ENCODE peak calls at places on chromosome 4, in five cellular contexts. Z is tibial artery, W is PC-3, A is fibroblast of mammary gland, U is cardiac fibroblast. X is an unnamed sample.

GRCh38 chr4:102601586-102602227 is 100.5 kb downstream of the NFKB1 start:
- DNase-seq in Z (no peak), W (peak), A (no peak), U (no peak), X (no peak)

GRCh38 chr4:152674359-152674758 is 5.4 kb downstream of the TMEM154 start:
- DNase-seq in Z (no peak), W (no peak), A (no peak), U (no peak), X (no peak)

GRCh38 chr4:76214269-76214628 is 625 bp upstream of the SCARB2 start:
- DNase-seq in Z (no peak), W (peak), A (no peak), U (no peak), X (no peak)

GRCh38 chr4:38319456-38320348 is 344.3 kb upstream of the KLF3 start:
- DNase-seq in Z (peak), W (peak), A (peak), U (peak), X (peak)

GRCh38 chr4:55742655-55743191 is 76.9 kb upstream of the EXOC1L start:
- DNase-seq in Z (no peak), W (peak), A (peak), U (peak), X (no peak)

GRCh38 chr4:4693258-4693657 is 151.4 kb upstream of the STX18 start:
- DNase-seq in Z (no peak), W (no peak), A (peak), U (peak), X (peak)

GRCh38 chr4:37970702-37971101 is 10.5 kb downstream of the PTTG2 start:
- DNase-seq in Z (peak), W (peak), A (peak), U (peak), X (peak)

GRCh38 chr4:2673157-2673556 is 83.0 kb downstream of the TNIP2 start:
- DNase-seq in Z (no peak), W (peak), A (peak), U (no peak), X (peak)

GRCh38 chr4:60443796-60444195 is 756.3 kb upstream of the ADGRL3 start:
- DNase-seq in Z (no peak), W (no peak), A (no peak), U (no peak), X (no peak)

GRCh38 chr4:93529692-93530091 is 298.9 kb upstream of the ATOH1 start:
- DNase-seq in Z (no peak), W (no peak), A (no peak), U (no peak), X (no peak)

GRCh38 chr4:109462802-109463201 is 29.2 kb downstream of the SEC24B start:
- DNase-seq in Z (no peak), W (no peak), A (peak), U (peak), X (peak)

GRCh38 chr4:10281996-10282395 is 165.4 kb upstream of the WDR1 start:
- DNase-seq in Z (no peak), W (no peak), A (no peak), U (peak), X (peak)

GRCh38 chr4:142815834-142816233 is 30.3 kb downstream of the INPP4B start:
- DNase-seq in Z (no peak), W (peak), A (peak), U (peak), X (peak)

GRCh38 chr4:80202784-80203553 is 5.7 kb downstream of the PRDM8 start:
- DNase-seq in Z (no peak), W (no peak), A (no peak), U (peak), X (no peak)

GRCh38 chr4:126268106-126268505 is 953.4 kb downstream of the FAT4 start:
- DNase-seq in Z (no peak), W (no peak), A (peak), U (peak), X (peak)

GRCh38 chr4:119659576-119659975 is 31.0 kb upstream of the PDE5A start:
- DNase-seq in Z (no peak), W (peak), A (no peak), U (no peak), X (no peak)

GRCh38 chr4:77284036-77284435 is 127.0 kb downstream of the CCNG2 start:
- DNase-seq in Z (no peak), W (no peak), A (no peak), U (no peak), X (peak)

GRCh38 chr4:174217273-174218126 is 66.0 kb downstream of the FBXO8 start:
- DNase-seq in Z (no peak), W (no peak), A (peak), U (peak), X (no peak)

GRCh38 chr4:38313999-38314561 is 349.9 kb upstream of the KLF3 start:
- DNase-seq in Z (no peak), W (peak), A (peak), U (peak), X (peak)

GRCh38 chr4:41880840-41881831 is 54.1 kb upstream of the TMEM33 start:
- DNase-seq in Z (no peak), W (no peak), A (no peak), U (peak), X (no peak)

GRCh38 chr4:26533685-26534084 is 43.4 kb upstream of the CCKAR start:
- DNase-seq in Z (no peak), W (no peak), A (no peak), U (no peak), X (no peak)

GRCh38 chr4:43325220-43325967 is 432.9 kb downstream of the GRXCR1 start:
- DNase-seq in Z (no peak), W (no peak), A (peak), U (peak), X (no peak)

GRCh38 chr4:182855312-182855711 is 61.9 kb downstream of the DCTD start:
- DNase-seq in Z (no peak), W (no peak), A (no peak), U (no peak), X (no peak)

GRCh38 chr4:120841580-120841979 is 80.9 kb downstream of the PRDM5 start:
- DNase-seq in Z (no peak), W (no peak), A (no peak), U (peak), X (no peak)

GRCh38 chr4:42519803-42520417 is 122.6 kb downstream of the SHISA3 start:
- DNase-seq in Z (no peak), W (peak), A (peak), U (peak), X (peak)

GRCh38 chr4:5824635-5825034 is 68.3 kb downstream of the CRMP1 start:
- DNase-seq in Z (no peak), W (peak), A (peak), U (peak), X (peak)

GRCh38 chr4:168021666-168022065 is 70.7 kb upstream of the ANXA10 start:
- DNase-seq in Z (no peak), W (peak), A (no peak), U (peak), X (peak)

GRCh38 chr4:107855723-107856122 is 31.0 kb downstream of the SGMS2 start:
- DNase-seq in Z (no peak), W (no peak), A (no peak), U (no peak), X (no peak)

GRCh38 chr4:55365347-55365728 is 19.3 kb downstream of the SRD5A3 start:
- DNase-seq in Z (no peak), W (no peak), A (no peak), U (no peak), X (no peak)

GRCh38 chr4:63919636-63920365 is 489.4 kb downstream of the TECRL start:
- DNase-seq in Z (no peak), W (peak), A (no peak), U (no peak), X (peak)

GRCh38 chr4:7942019-7942556 is 2.4 kb upstream of the AFAP1 start:
- DNase-seq in Z (no peak), W (no peak), A (no peak), U (no peak), X (no peak)

GRCh38 chr4:7936963-7937362 is 2.7 kb downstream of the AFAP1 start:
- DNase-seq in Z (no peak), W (no peak), A (no peak), U (no peak), X (no peak)

GRCh38 chr4:7941111-7942018 is 1.7 kb upstream of the AFAP1 start:
- DNase-seq in Z (no peak), W (peak), A (peak), U (no peak), X (peak)

GRCh38 chr4:7939377-7940108 is at the start of gene AFAP1:
- DNase-seq in Z (peak), W (peak), A (peak), U (peak), X (peak)

GRCh38 chr4:7938513-7939376 is 916 bp downstream of the AFAP1 start:
- DNase-seq in Z (peak), W (no peak), A (peak), U (peak), X (peak)
- H3K4me3 ChIP-seq in Z (peak), W (peak), A (peak), U (peak), X (peak)

GRCh38 chr4:17347445-17347844 is 164.4 kb downstream of the QDPR start:
- DNase-seq in Z (no peak), W (peak), A (peak), U (peak), X (no peak)
- H3K4me3 ChIP-seq in Z (no peak), W (no peak), A (no peak), U (no peak), X (no peak)

GRCh38 chr4:39521253-39521908 is 5.9 kb downstream of the UGDH start:
- DNase-seq in Z (no peak), W (peak), A (peak), U (peak), X (no peak)
- H3K4me3 ChIP-seq in Z (no peak), W (no peak), A (peak), U (no peak), X (no peak)

DNA sequence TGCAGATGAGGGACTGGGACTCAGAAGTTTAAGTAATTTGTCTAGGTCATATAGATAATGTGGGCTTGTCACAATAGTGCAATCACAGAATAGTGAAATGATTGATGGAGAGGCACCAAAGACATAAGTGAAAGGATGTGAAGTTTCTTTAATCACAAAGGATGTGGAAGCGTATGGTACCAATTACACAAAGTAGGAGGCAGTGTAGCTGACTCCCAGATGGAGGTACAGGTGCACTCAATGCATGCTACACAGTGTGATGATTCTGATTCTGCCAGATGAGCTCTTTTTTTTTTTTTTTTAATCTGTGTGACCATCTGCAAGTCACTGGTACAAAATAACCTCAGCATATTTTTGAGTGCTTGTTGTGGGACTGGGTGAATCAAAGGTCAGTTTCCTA is 411.3 kb downstream of the SPRY1 start:
- DNase-seq in Z (no peak), W (no peak), A (no peak), U (no peak), X (no peak)
- H3K4me3 ChIP-seq in Z (no peak), W (no peak), A (no peak), U (no peak), X (no peak)

DNA sequence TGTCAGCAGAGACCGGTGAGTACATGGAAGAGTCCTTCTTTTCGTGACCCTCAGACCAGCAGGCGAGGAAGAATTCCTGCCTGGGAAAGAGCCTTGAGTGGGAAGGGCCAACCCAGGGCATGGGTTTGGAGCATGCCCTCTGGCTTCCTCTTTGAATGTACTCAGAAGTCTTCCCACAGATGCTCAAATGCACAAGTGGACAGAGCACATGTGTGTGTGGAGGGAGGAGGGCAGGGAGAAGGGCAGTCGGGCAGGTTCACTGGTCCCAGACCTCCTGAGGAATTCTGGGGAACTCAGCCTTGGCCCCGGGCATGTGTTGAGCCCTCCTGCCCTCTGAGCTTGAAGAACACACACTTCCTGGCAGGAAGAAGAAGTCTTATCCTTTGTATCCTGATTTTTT is 63.2 kb upstream of the HELT start:
- DNase-seq in Z (no peak), W (no peak), A (no peak), U (no peak), X (no peak)
- H3K4me3 ChIP-seq in Z (no peak), W (no peak), A (no peak), U (no peak), X (no peak)

DNA sequence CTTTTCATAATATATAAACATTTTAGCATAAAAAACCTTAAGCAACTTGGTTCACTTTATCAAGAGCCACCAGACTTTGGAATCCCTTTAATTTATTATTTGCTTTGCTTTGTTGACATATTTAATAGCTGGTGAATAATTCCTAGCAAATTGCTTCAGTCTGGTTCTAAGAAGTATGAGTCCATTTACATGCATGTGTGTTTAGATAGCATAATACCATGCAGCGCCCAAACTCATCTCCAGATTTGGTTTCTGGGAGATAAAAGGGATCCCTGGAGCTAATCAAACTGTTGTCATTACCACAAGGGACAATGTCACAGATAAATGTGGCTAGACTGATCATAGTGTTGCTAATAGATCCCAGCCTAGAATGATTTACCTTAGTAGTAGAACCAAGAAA is 111.8 kb downstream of the TMEM144 start:
- DNase-seq in Z (no peak), W (peak), A (no peak), U (no peak), X (no peak)
- H3K4me3 ChIP-seq in Z (no peak), W (no peak), A (no peak), U (no peak), X (no peak)

GRCh38 chr4:181524455-181524854 is 718.7 kb upstream of the TENM3 start:
- DNase-seq in Z (no peak), W (no peak), A (no peak), U (no peak), X (no peak)
- H3K4me3 ChIP-seq in Z (no peak), W (no peak), A (no peak), U (no peak), X (no peak)